ENCODE peak calls at places on chromosomes 6 and 20, in five cellular contexts. U is H9, D is IMR-90, K is H1, N is mesenchymal stem cell. Y is an unnamed sample.

GRCh38 chr20:19968488-19969073 is 48.6 kb upstream of the NAA20 start:
- DNase-seq in U (no peak), D (no peak), K (no peak), N (peak), Y (no peak)

GRCh38 chr6:25788305-25788922 is 33.9 kb downstream of the SLC17A4 start:
- DNase-seq in U (peak), D (peak), K (peak), N (peak), Y (peak)

GRCh38 chr20:61355096-61355495 is 103.0 kb downstream of the CDH4 start:
- DNase-seq in U (no peak), D (no peak), K (no peak), N (no peak), Y (no peak)

GRCh38 chr6:75285156-75285639 is 606 bp upstream of the TMEM30A start:
- DNase-seq in U (no peak), D (no peak), K (no peak), N (no peak), Y (no peak)

GRCh38 chr20:41476013-41476441 is 109.4 kb upstream of the EMILIN3 start:
- DNase-seq in U (no peak), D (peak), K (no peak), N (no peak), Y (no peak)

GRCh38 chr6:6191476-6191875 is 129.0 kb downstream of the F13A1 start:
- DNase-seq in U (peak), D (no peak), K (peak), N (no peak), Y (peak)

GRCh38 chr6:37636801-37637561 is 60.7 kb downstream of the MDGA1 start:
- DNase-seq in U (no peak), D (no peak), K (no peak), N (no peak), Y (no peak)

GRCh38 chr6:125882243-125882642 is 74.3 kb upstream of the HINT3 start:
- DNase-seq in U (no peak), D (no peak), K (no peak), N (no peak), Y (no peak)

GRCh38 chr6:16939839-16940238 is 162.0 kb upstream of the STMND1 start:
- DNase-seq in U (no peak), D (no peak), K (no peak), N (no peak), Y (no peak)

GRCh38 chr6:138570716-138571020 is 71.4 kb upstream of the NHSL1 start:
- DNase-seq in U (no peak), D (peak), K (no peak), N (no peak), Y (no peak)

GRCh38 chr20:23161968-23162696 is 76.0 kb upstream of the CD93 start:
- DNase-seq in U (peak), D (no peak), K (peak), N (peak), Y (no peak)

GRCh38 chr20:1509237-1509636 is 18.0 kb upstream of the SIRPB2 start:
- DNase-seq in U (no peak), D (peak), K (no peak), N (no peak), Y (peak)

GRCh38 chr6:5728726-5729434 is 277.8 kb downstream of the NRN1 start:
- DNase-seq in U (no peak), D (peak), K (no peak), N (peak), Y (peak)

GRCh38 chr6:169961772-169962561 is 210.5 kb downstream of the ERMARD start:
- DNase-seq in U (peak), D (no peak), K (peak), N (no peak), Y (peak)

GRCh38 chr6:24492475-24492874 is 2.3 kb upstream of the ALDH5A1 start:
- DNase-seq in U (peak), D (peak), K (no peak), N (no peak), Y (peak)

GRCh38 chr20:22815584-22815983 is 219.5 kb upstream of the SSTR4 start:
- DNase-seq in U (no peak), D (no peak), K (no peak), N (no peak), Y (no peak)

GRCh38 chr20:47765715-47766594 is 19.3 kb downstream of the SULF2 start:
- DNase-seq in U (peak), D (no peak), K (no peak), N (peak), Y (peak)

GRCh38 chr6:582370-582769 is 74.5 kb downstream of the HUS1B start:
- DNase-seq in U (peak), D (peak), K (peak), N (peak), Y (peak)

GRCh38 chr6:39044181-39044580 is 4.4 kb upstream of the GLP1R start:
- DNase-seq in U (no peak), D (no peak), K (no peak), N (no peak), Y (no peak)

GRCh38 chr20:1491281-1491840 is at the start of gene SIRPB2:
- DNase-seq in U (no peak), D (no peak), K (no peak), N (no peak), Y (no peak)

GRCh38 chr6:39881851-39882566 is 52.3 kb downstream of the MOCS1 start:
- DNase-seq in U (no peak), D (peak), K (no peak), N (peak), Y (no peak)

GRCh38 chr6:26224940-26225847 is 138.0 kb downstream of the HFE start:
- DNase-seq in U (peak), D (peak), K (peak), N (peak), Y (peak)

GRCh38 chr20:17854307-17854903 is 114.2 kb downstream of the SNX5 start:
- DNase-seq in U (peak), D (peak), K (no peak), N (peak), Y (peak)

GRCh38 chr6:20202070-20202658 is 10.1 kb downstream of the MBOAT1 start:
- DNase-seq in U (no peak), D (peak), K (no peak), N (peak), Y (peak)

GRCh38 chr6:118122161-118122560 is 215.1 kb downstream of the SLC35F1 start:
- DNase-seq in U (no peak), D (no peak), K (no peak), N (no peak), Y (no peak)

GRCh38 chr6:158570681-158570962 is 10.7 kb downstream of the TMEM181 start:
- DNase-seq in U (no peak), D (no peak), K (no peak), N (no peak), Y (no peak)

GRCh38 chr6:158573542-158573931 is 13.6 kb downstream of the TMEM181 start:
- DNase-seq in U (no peak), D (no peak), K (no peak), N (no peak), Y (no peak)

GRCh38 chr6:158572653-158573541 is 13.0 kb downstream of the TMEM181 start:
- DNase-seq in U (no peak), D (no peak), K (no peak), N (no peak), Y (no peak)

GRCh38 chr6:158574800-158575199 is 14.9 kb downstream of the TMEM181 start:
- DNase-seq in U (no peak), D (no peak), K (no peak), N (no peak), Y (no peak)

DNA sequence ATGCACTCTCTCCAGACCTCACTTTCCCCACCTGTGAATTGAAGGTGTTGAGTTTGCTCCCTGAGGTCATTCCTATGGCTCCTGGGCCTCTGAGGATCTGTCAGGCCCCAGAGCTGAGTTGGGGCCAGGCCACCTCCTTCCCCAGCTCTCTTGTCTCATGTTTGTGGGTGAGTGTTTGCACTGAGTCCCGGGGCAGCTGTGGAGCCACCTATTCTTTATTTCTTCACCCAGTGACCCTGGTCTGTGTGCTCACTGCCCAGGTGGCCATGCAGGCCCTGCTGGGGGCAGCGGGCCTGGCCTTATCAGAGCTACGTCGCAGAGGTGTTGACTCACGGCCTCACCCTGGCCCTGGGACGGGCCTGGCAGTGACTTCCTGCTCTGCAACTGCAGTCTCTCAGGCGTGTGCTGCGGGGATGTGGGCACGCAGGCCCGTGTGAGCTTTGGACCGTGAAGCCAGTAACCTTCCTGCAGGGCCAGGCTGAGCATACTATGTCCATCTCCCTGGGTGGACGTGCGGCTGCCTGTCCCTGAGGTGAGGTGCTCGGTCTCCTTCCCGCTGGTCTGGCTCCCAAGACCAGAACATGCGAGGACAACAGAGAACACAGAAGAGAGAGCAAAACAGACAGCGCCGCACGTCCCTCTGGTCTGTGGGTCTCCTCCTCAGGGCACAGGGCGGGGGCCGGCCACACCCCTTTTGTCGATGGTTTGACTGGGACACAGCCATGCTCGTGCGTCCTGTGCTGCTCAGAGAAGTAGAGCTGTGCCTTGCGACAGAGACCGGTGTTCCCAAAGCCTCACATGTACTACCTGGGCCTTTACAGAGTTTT is 12.1 kb downstream of the TMEM181 start:
- DNase-seq in U (no peak), D (no peak), K (no peak), N (no peak), Y (no peak)
- H3K4ac ChIP-seq in U (no peak), D (no peak), K (no peak), N (no peak), Y (no peak)

DNA sequence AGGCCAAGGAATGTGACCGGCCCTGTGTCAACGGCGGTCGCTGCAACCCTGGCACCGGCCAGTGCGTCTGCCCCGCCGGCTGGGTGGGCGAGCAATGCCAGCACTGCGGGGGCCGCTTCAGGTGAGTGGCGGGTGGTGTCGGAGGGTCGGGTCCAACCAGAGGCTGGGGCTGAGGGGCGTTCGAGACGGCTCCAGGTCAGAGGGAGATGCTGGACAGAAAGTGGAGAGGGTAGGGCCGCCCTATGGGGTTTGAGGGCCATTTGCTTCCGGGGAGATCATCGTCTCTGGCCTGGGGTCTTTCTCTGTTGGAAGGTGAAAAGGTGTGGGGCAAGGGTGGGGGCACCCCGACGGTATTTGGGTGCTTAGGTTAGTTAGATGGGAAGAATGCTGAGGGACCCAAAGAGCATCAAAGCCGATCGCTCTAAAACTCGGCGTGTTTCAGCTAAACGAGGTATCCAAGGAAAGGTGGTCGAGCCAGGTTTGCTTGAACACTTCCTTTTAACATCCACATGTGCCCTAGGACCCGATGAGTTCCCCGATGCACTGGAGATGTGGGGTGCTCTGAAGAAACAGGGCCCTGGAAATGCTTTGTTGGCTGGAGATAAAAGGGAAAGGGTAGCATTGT is 691 bp downstream of the ATRN start:
- DNase-seq in U (no peak), D (no peak), K (no peak), N (peak), Y (no peak)
- H3K23ac ChIP-seq in U (no peak), D (peak), K (no peak), N (peak), Y (peak)

GRCh38 chr6:87184762-87185250 is 29.4 kb downstream of the ZNF292 start:
- DNase-seq in U (no peak), D (no peak), K (no peak), N (no peak), Y (peak)
- H3K4ac ChIP-seq in U (no peak), D (no peak), K (no peak), N (no peak), Y (no peak)

GRCh38 chr6:110095101-110095500 is 84.4 kb downstream of the WASF1 start:
- DNase-seq in U (no peak), D (no peak), K (no peak), N (peak), Y (no peak)

GRCh38 chr6:110093981-110094380 is 85.5 kb downstream of the WASF1 start:
- DNase-seq in U (no peak), D (no peak), K (no peak), N (no peak), Y (no peak)

GRCh38 chr6:110089323-110089722 is 90.1 kb downstream of the WASF1 start:
- DNase-seq in U (no peak), D (no peak), K (no peak), N (no peak), Y (no peak)

GRCh38 chr6:110085285-110085684 is 94.2 kb downstream of the WASF1 start:
- DNase-seq in U (no peak), D (no peak), K (no peak), N (no peak), Y (no peak)

DNA sequence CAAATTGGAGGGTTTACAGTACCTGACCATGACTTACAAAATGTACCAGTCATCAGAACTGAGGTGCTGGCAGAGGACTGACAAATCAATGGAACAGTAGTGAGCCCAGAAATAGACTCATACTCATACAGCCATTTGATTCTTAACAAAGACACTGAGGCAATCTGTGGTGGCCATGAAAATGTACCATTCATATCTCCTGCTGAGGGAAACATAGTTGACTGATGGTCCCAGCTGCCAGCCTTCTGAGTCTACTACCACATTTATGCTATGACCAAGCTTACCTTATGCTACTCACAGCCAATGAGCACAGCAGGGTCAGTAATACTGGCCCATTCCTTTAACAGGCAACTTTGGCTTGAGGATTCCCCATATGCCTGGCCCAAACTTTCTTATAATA is 88.6 kb downstream of the WASF1 start:
- DNase-seq in U (no peak), D (no peak), K (no peak), N (no peak), Y (no peak)
- H3K23ac ChIP-seq in U (no peak), D (no peak), K (no peak), N (no peak), Y (no peak)

DNA sequence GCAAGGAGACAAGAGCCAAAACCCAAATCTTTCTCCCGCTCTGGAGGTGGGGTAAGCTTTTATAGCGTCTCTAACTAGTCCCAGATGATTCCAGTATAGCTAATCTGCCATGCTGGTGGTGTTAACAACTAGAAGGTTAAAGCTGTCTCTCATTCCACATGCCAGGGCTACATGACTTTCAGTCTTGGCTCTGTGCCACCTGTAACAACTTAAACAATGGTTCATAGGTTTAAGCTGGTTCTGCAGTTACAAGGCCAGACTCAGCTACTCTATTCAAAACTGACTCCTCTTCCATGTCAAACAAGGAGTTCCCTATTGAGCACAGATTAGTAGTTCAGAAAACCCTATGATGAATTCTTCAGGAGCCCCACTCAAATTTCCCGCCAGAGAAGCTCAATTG is 128.9 kb downstream of the ELOVL4 start:
- DNase-seq in U (no peak), D (no peak), K (no peak), N (no peak), Y (no peak)
- H3K4ac ChIP-seq in U (no peak), D (no peak), K (no peak), N (no peak), Y (no peak)

GRCh38 chr20:21804779-21805178 is 99.3 kb downstream of the PAX1 start:
- DNase-seq in U (no peak), D (no peak), K (no peak), N (no peak), Y (no peak)

GRCh38 chr20:21812384-21812783 is 106.9 kb downstream of the PAX1 start:
- DNase-seq in U (no peak), D (no peak), K (no peak), N (no peak), Y (no peak)

GRCh38 chr20:21808863-21809664 is 103.6 kb downstream of the PAX1 start:
- DNase-seq in U (peak), D (no peak), K (peak), N (no peak), Y (peak)

GRCh38 chr20:21808139-21808538 is 102.7 kb downstream of the PAX1 start:
- DNase-seq in U (no peak), D (no peak), K (no peak), N (no peak), Y (no peak)

GRCh38 chr20:21809961-21810523 is 104.6 kb downstream of the PAX1 start:
- DNase-seq in U (no peak), D (no peak), K (no peak), N (no peak), Y (no peak)
- H3K23ac ChIP-seq in U (no peak), D (no peak), K (no peak), N (no peak), Y (no peak)

Y was measured in mesendoderm.